ENCODE peak calls at places on chromosome 12, in nine cellular contexts. S is EH; O is HEK293T; Z is anterior cingulate cortex; Q is kidney tubule cell; C is Right ventricle myocardium superior; F is activated CD4-positive, alpha-beta T cell treated with anti-CD3 and anti-CD28 coated beads, Interleukin-2, amount 50 U/mL, for 48 hours; J is T-helper 9 cell; D is activated naive CD4-positive, alpha-beta T cell. A is an unnamed sample.
A peak's percentile ranks its signal among the peaks of the same experiment; 100 is the strongest.

GRCh38 chr12:64080319-64081008 is 141.6 kb downstream of the KICS2 start:
- DNase-seq in S (no peak), O (no peak), Z (no peak), Q (peak; percentile 10), C (no peak), F (no peak), J (no peak), D (no peak), A (peak; percentile 56)

GRCh38 chr12:49296836-49297694 is 2.1 kb downstream of the PRPH start:
- DNase-seq in S (no peak), O (peak; percentile 83), Z (no peak), Q (peak; percentile 48), C (no peak), F (peak; percentile 54), J (peak; percentile 20), D (no peak), A (peak; percentile 62)

GRCh38 chr12:106138646-106139421 is at the start of gene NUAK1:
- DNase-seq in S (peak; percentile 85), O (peak; percentile 61), Z (peak; percentile 35), Q (peak; percentile 82), C (peak; percentile 85), F (peak; percentile 11), J (no peak), D (no peak), A (no peak)

GRCh38 chr12:72346331-72346944 is 74.3 kb downstream of the TRHDE start:
- DNase-seq in S (peak; percentile 80), O (peak; percentile 55), Z (peak; percentile 14), Q (peak; percentile 77), C (no peak), F (peak; percentile 29), J (no peak), D (no peak), A (peak; percentile 77)

GRCh38 chr12:99721715-99722275 is 74.2 kb downstream of the GARIN6 start:
- DNase-seq in S (no peak), O (no peak), Z (no peak), Q (no peak), C (no peak), F (no peak), J (no peak), D (no peak), A (no peak)

GRCh38 chr12:79238246-79238645 is 373.7 kb downstream of the SYT1 start:
- DNase-seq in S (no peak), O (no peak), Z (no peak), Q (no peak), C (no peak), F (no peak), J (no peak), D (no peak), A (no peak)

GRCh38 chr12:52312086-52312485 is 9.1 kb downstream of the KRT83 start:
- DNase-seq in S (no peak), O (no peak), Z (no peak), Q (no peak), C (no peak), F (no peak), J (no peak), D (no peak), A (no peak)

GRCh38 chr12:68508536-68509050 is 102.1 kb upstream of the RAP1B start:
- DNase-seq in S (no peak), O (no peak), Z (no peak), Q (peak; percentile 78), C (no peak), F (no peak), J (no peak), D (no peak), A (no peak)

GRCh38 chr12:45989857-45990467 is 412 bp downstream of the SCAF11 start:
- DNase-seq in S (peak; percentile 75), O (peak; percentile 24), Z (peak; percentile 30), Q (peak; percentile 71), C (peak; percentile 84), F (peak; percentile 59), J (peak; percentile 41), D (peak; percentile 33), A (peak; percentile 19)

GRCh38 chr12:105020241-105020962 is 34.3 kb downstream of the NOPCHAP1 start:
- DNase-seq in S (no peak), O (no peak), Z (no peak), Q (no peak), C (no peak), F (no peak), J (no peak), D (no peak), A (no peak)

GRCh38 chr12:75771023-75771422 is 259.6 kb upstream of the KRR1 start:
- DNase-seq in S (no peak), O (no peak), Z (no peak), Q (no peak), C (no peak), F (no peak), J (no peak), D (no peak), A (no peak)

GRCh38 chr12:52423661-52424503 is 10.3 kb downstream of the KRT75 start:
- DNase-seq in S (no peak), O (no peak), Z (no peak), Q (peak; percentile 48), C (no peak), F (no peak), J (no peak), D (no peak), A (no peak)

GRCh38 chr12:96248532-96248931 is 54.4 kb downstream of the ELK3 start:
- DNase-seq in S (no peak), O (no peak), Z (no peak), Q (no peak), C (no peak), F (no peak), J (no peak), D (no peak), A (no peak)

GRCh38 chr12:44677724-44678123 is 198.4 kb downstream of the NELL2 start:
- DNase-seq in S (no peak), O (no peak), Z (no peak), Q (peak; percentile 32), C (no peak), F (no peak), J (no peak), D (no peak), A (no peak)

GRCh38 chr12:115377230-115377629 is 693.3 kb upstream of the TBX3 start:
- DNase-seq in S (no peak), O (no peak), Z (no peak), Q (no peak), C (no peak), F (no peak), J (no peak), D (no peak), A (no peak)

GRCh38 chr12:113249546-113249945 is 28.3 kb downstream of the TPCN1 start:
- DNase-seq in S (no peak), O (no peak), Z (no peak), Q (no peak), C (no peak), F (no peak), J (no peak), D (no peak), A (no peak)

GRCh38 chr12:2619136-2619535 is 175.6 kb upstream of the FKBP4 start:
- DNase-seq in S (no peak), O (no peak), Z (no peak), Q (no peak), C (no peak), F (no peak), J (no peak), D (no peak), A (no peak)

GRCh38 chr12:104201238-104202001 is 14.2 kb upstream of the TXNRD1 start:
- DNase-seq in S (peak; percentile 73), O (peak; percentile 74), Z (no peak), Q (peak; percentile 65), C (no peak), F (peak; percentile 17), J (peak; percentile 7), D (no peak), A (peak; percentile 60)

GRCh38 chr12:118126119-118126757 is 9.7 kb upstream of the PEBP1 start:
- DNase-seq in S (no peak), O (no peak), Z (no peak), Q (no peak), C (peak; percentile 80), F (no peak), J (no peak), D (no peak), A (no peak)

GRCh38 chr12:58877243-58877743 is 43.0 kb downstream of the LRIG3 start:
- DNase-seq in S (peak; percentile 80), O (no peak), Z (no peak), Q (peak; percentile 94), C (no peak), F (no peak), J (no peak), D (no peak), A (no peak)

GRCh38 chr12:47863467-47863866 is 41.3 kb downstream of the VDR start:
- DNase-seq in S (no peak), O (no peak), Z (no peak), Q (no peak), C (no peak), F (no peak), J (no peak), D (no peak), A (no peak)

GRCh38 chr12:123712780-123713319 is 697 bp downstream of the ATP6V0A2 start:
- DNase-seq in S (peak; percentile 20), O (no peak), Z (no peak), Q (no peak), C (no peak), F (no peak), J (no peak), D (no peak), A (no peak)

GRCh38 chr12:7150841-7151240 is 20.7 kb downstream of the CLSTN3 start:
- DNase-seq in S (no peak), O (no peak), Z (no peak), Q (no peak), C (no peak), F (no peak), J (no peak), D (no peak), A (no peak)

GRCh38 chr12:27163048-27163715 is 80.8 kb upstream of the C12orf71 start:
- DNase-seq in S (peak; percentile 63), O (no peak), Z (no peak), Q (peak; percentile 87), C (no peak), F (no peak), J (no peak), D (no peak), A (no peak)

GRCh38 chr12:46198913-46199312 is 69.9 kb downstream of the SLC38A1 start:
- DNase-seq in S (no peak), O (no peak), Z (no peak), Q (no peak), C (no peak), F (no peak), J (no peak), D (no peak), A (no peak)

GRCh38 chr12:83763425-83763824 is 1076.7 kb downstream of the TMTC2 start:
- DNase-seq in S (no peak), O (peak; percentile 6), Z (no peak), Q (peak; percentile 39), C (no peak), F (no peak), J (no peak), D (no peak), A (no peak)

GRCh38 chr12:57049047-57049446 is 882 bp downstream of the MYO1A start:
- DNase-seq in S (no peak), O (no peak), Z (no peak), Q (no peak), C (no peak), F (no peak), J (no peak), D (no peak), A (no peak)

GRCh38 chr12:40684986-40685385 is 7.3 kb upstream of the CNTN1 start:
- DNase-seq in S (no peak), O (no peak), Z (no peak), Q (no peak), C (no peak), F (no peak), J (no peak), D (no peak), A (no peak)

GRCh38 chr12:75322464-75322863 is 7.7 kb downstream of the CAPS2 start:
- DNase-seq in S (peak; percentile 73), O (no peak), Z (no peak), Q (no peak), C (no peak), F (no peak), J (no peak), D (no peak), A (no peak)

GRCh38 chr12:27178723-27179398 is 65.2 kb upstream of the STK38L start:
- DNase-seq in S (peak; percentile 73), O (no peak), Z (no peak), Q (no peak), C (no peak), F (no peak), J (no peak), D (no peak), A (no peak)

GRCh38 chr12:131801254-131801866 is 26.8 kb upstream of the MMP17 start:
- DNase-seq in S (no peak), O (no peak), Z (no peak), Q (no peak), C (no peak), F (no peak), J (no peak), D (no peak), A (no peak)

A was measured in HCT116.